ENCODE peak calls at places on chromosomes 16 and 17, in six cellular contexts. O is mammary epithelial cell, N is H9, Z is substantia nigra, X is RPMI7951, P is psoas muscle. K is an unnamed sample.
A peak's percentile ranks its signal among the peaks of the same experiment; 100 is the strongest.

GRCh38 chr16:74735162-74735452 is 34.4 kb upstream of the MLKL start:
- DNase-seq in X (no peak), P (peak; percentile 20), Z (no peak), N (peak; percentile 28), O (no peak), K (no peak)

GRCh38 chr17:31508310-31509094 is 117.0 kb downstream of the RAB11FIP4 start:
- DNase-seq in O (no peak), X (no peak), Z (no peak), N (peak; percentile 74), P (peak; percentile 45), K (no peak)

GRCh38 chr17:17866425-17866824 is 29.6 kb upstream of the SREBF1 start:
- DNase-seq in O (no peak), Z (no peak), X (no peak), P (no peak), N (no peak), K (peak; percentile 3)

GRCh38 chr16:86751081-86752030 is 173.0 kb downstream of the FOXL1 start:
- DNase-seq in N (no peak), Z (no peak), O (peak; percentile 83), X (peak; percentile 95), P (no peak), K (no peak)

GRCh38 chr16:22933173-22933572 is 119.2 kb downstream of the HS3ST2 start:
- DNase-seq in X (no peak), N (no peak), Z (no peak), P (no peak), O (no peak), K (no peak)

GRCh38 chr16:47571711-47572110 is 110.6 kb downstream of the PHKB start:
- DNase-seq in Z (no peak), X (no peak), P (no peak), O (no peak), N (no peak), K (no peak)

GRCh38 chr17:81651692-81652091 is 4.7 kb downstream of the PDE6G start:
- DNase-seq in P (no peak), Z (no peak), X (peak; percentile 87), O (peak; percentile 69), N (peak; percentile 32), K (no peak)

GRCh38 chr16:49576941-49577340 is 203.3 kb downstream of the C16orf78 start:
- DNase-seq in N (no peak), O (no peak), Z (no peak), P (no peak), X (no peak), K (no peak)

GRCh38 chr16:89764711-89765201 is 43.4 kb downstream of the ZNF276 start:
- DNase-seq in Z (no peak), N (no peak), X (peak; percentile 13), O (no peak), P (no peak), K (no peak)

GRCh38 chr17:66726846-66727245 is 108.1 kb upstream of the CACNG5 start:
- DNase-seq in N (no peak), Z (no peak), O (no peak), X (no peak), P (no peak), K (no peak)

GRCh38 chr16:49658491-49658890 is 197.4 kb downstream of the ZNF423 start:
- DNase-seq in X (no peak), P (peak; percentile 48), O (no peak), N (no peak), Z (no peak), K (peak; percentile 57)

GRCh38 chr17:56739376-56739775 is 94.3 kb downstream of the C17orf67 start:
- DNase-seq in O (no peak), P (no peak), N (no peak), Z (no peak), X (no peak), K (no peak)

GRCh38 chr17:47266782-47267181 is 13.2 kb downstream of the ITGB3 start:
- DNase-seq in Z (no peak), N (no peak), X (no peak), P (no peak), O (no peak), K (no peak)

GRCh38 chr17:83182620-83183063 is 103.2 kb downstream of the METRNL start:
- DNase-seq in X (no peak), P (peak; percentile 62), N (peak; percentile 30), O (no peak), Z (no peak), K (peak; percentile 57)

GRCh38 chr17:27893834-27894503 is 804 bp upstream of the LYRM9 start:
- DNase-seq in P (no peak), Z (no peak), O (no peak), X (no peak), N (no peak), K (no peak)

GRCh38 chr17:73268582-73269328 is 7.1 kb upstream of the CPSF4L start:
- DNase-seq in Z (no peak), N (no peak), P (no peak), X (no peak), O (no peak), K (no peak)

GRCh38 chr16:17471745-17472075 is 950 bp upstream of the XYLT1 start:
- DNase-seq in N (no peak), P (no peak), O (peak; percentile 6), Z (no peak), X (peak; percentile 78), K (no peak)

GRCh38 chr17:33753452-33753851 is 460.4 kb upstream of the ASIC2 start:
- DNase-seq in N (no peak), O (no peak), P (no peak), X (peak; percentile 5), Z (no peak), K (no peak)

GRCh38 chr17:48998557-48999440 is 1.6 kb downstream of the IGF2BP1 start:
- DNase-seq in N (peak; percentile 36), P (no peak), O (no peak), Z (no peak), X (no peak), K (no peak)

GRCh38 chr17:80955673-80956306 is 35.9 kb upstream of the CHMP6 start:
- DNase-seq in O (no peak), Z (no peak), X (no peak), N (no peak), P (no peak), K (no peak)

GRCh38 chr16:57314161-57314785 is 29.8 kb upstream of the PLLP start:
- DNase-seq in N (no peak), Z (no peak), O (peak; percentile 30), P (no peak), X (peak; percentile 35), K (no peak)

GRCh38 chr16:64478258-64478906 is 643.5 kb downstream of the CDH11 start:
- DNase-seq in N (no peak), Z (no peak), O (no peak), P (no peak), X (peak; percentile 49), K (no peak)

GRCh38 chr17:10021239-10021638 is 116.2 kb upstream of the RCVRN start:
- DNase-seq in X (no peak), N (no peak), O (no peak), P (peak; percentile 64), Z (no peak), K (peak; percentile 53)

GRCh38 chr16:80804061-80804450 is 342 bp downstream of the CDYL2 start:
- DNase-seq in N (peak; percentile 33), X (peak; percentile 8), Z (no peak), P (peak; percentile 68), O (peak; percentile 31), K (peak; percentile 70)

GRCh38 chr17:60398227-60398959 is 6.5 kb upstream of the USP32 start:
- DNase-seq in O (no peak), X (no peak), Z (no peak), N (no peak), P (no peak), K (no peak)

K was measured in right cardiac atrium.